ENCODE peak calls at places on chromosomes 13 and 19, in nine cellular contexts. V, N, Z, D, U, G, T, Y and A are unnamed samples.

GRCh38 chr13:107003911-107004310 is 436.0 kb upstream of the ARGLU1 start:
- DNase-seq in V (no peak), N (no peak), Z (no peak), D (no peak), U (no peak), G (no peak), T (no peak), Y (no peak), A (no peak)

GRCh38 chr19:23523863-23524262 is 128.6 kb upstream of the ZNF91 start:
- DNase-seq in V (no peak), N (no peak), Z (no peak), D (no peak), U (no peak), G (no peak), T (no peak), Y (no peak), A (no peak)

GRCh38 chr19:30070198-30070969 is 128.3 kb downstream of the URI1 start:
- DNase-seq in V (no peak), N (no peak), Z (no peak), D (no peak), U (no peak), G (no peak), T (no peak), Y (no peak), A (peak)

GRCh38 chr19:18768046-18768771 is 22.9 kb downstream of the COMP start:
- DNase-seq in V (no peak), N (no peak), Z (no peak), D (no peak), U (no peak), G (no peak), T (no peak), Y (no peak), A (no peak)

GRCh38 chr19:38564981-38565685 is 52.6 kb downstream of the MAP4K1 start:
- DNase-seq in V (no peak), N (no peak), Z (no peak), D (peak), U (no peak), G (no peak), T (no peak), Y (no peak), A (peak)

GRCh38 chr19:2329528-2329927 is 1.0 kb downstream of the SPPL2B start:
- DNase-seq in V (no peak), N (no peak), Z (no peak), D (no peak), U (no peak), G (no peak), T (no peak), Y (no peak), A (no peak)

GRCh38 chr19:47228168-47228936 is 2.6 kb downstream of the BBC3 start:
- DNase-seq in V (peak), N (peak), Z (peak), D (peak), U (no peak), G (no peak), T (peak), Y (peak), A (peak)

GRCh38 chr13:51271528-51272070 is 49.4 kb downstream of the FAM124A start:
- DNase-seq in V (no peak), N (no peak), Z (no peak), D (no peak), U (no peak), G (no peak), T (no peak), Y (no peak), A (no peak)

GRCh38 chr19:44113784-44114390 is 688 bp downstream of the ZNF225 start:
- DNase-seq in V (no peak), N (no peak), Z (no peak), D (no peak), U (no peak), G (no peak), T (no peak), Y (no peak), A (no peak)

GRCh38 chr13:41065098-41065497 is 3.8 kb downstream of the WBP4 start:
- DNase-seq in V (no peak), N (no peak), Z (no peak), D (no peak), U (no peak), G (no peak), T (no peak), Y (peak), A (no peak)